ENCODE peak calls at places on chromosome 18, in seven cellular contexts. H, Q, G, I, R, C and D are unnamed samples.

GRCh38 chr18:35524236-35524635 is 26.5 kb upstream of the INO80C start:
- DNase-seq in I (no peak), C (no peak), Q (peak; percentile 23), H (no peak), G (no peak), R (no peak), D (peak; percentile 26)

GRCh38 chr18:23257686-23258565 is 122.6 kb downstream of the CABLES1 start:
- DNase-seq in G (no peak), H (no peak), C (no peak), Q (no peak), I (no peak), R (no peak), D (no peak)

GRCh38 chr18:75473316-75473715 is 45.8 kb upstream of the SMIM21 start:
- DNase-seq in R (no peak), C (no peak), Q (no peak), G (no peak), I (no peak), H (no peak), D (no peak)

GRCh38 chr18:50973367-50974126 is 5.7 kb downstream of the ELAC1 start:
- DNase-seq in C (no peak), I (peak; percentile 42), G (no peak), Q (peak; percentile 23), H (no peak), R (no peak), D (peak; percentile 67)

GRCh38 chr18:78090584-78090983 is 840.9 kb downstream of the GALR1 start:
- DNase-seq in I (no peak), H (no peak), Q (no peak), G (no peak), C (no peak), R (no peak), D (no peak)

GRCh38 chr18:45198526-45198925 is 416.8 kb upstream of the SLC14A2 start:
- DNase-seq in R (no peak), C (no peak), H (no peak), Q (no peak), G (no peak), I (no peak), D (no peak)

GRCh38 chr18:2983296-2983695 is 29.6 kb downstream of the LPIN2 start:
- DNase-seq in Q (no peak), C (no peak), I (no peak), R (no peak), H (no peak), G (no peak), D (no peak)

GRCh38 chr18:23852236-23853045 is 162.1 kb upstream of the TTC39C start:
- DNase-seq in G (no peak), I (no peak), H (no peak), C (no peak), Q (no peak), R (no peak), D (no peak)

GRCh38 chr18:46260879-46261143 is 156.6 kb downstream of the HAUS1 start:
- DNase-seq in Q (no peak), R (no peak), H (no peak), G (no peak), C (no peak), I (no peak), D (no peak)

GRCh38 chr18:21264651-21265050 is 22.6 kb downstream of the GREB1L start:
- DNase-seq in R (peak; percentile 25), H (no peak), Q (peak; percentile 24), I (peak; percentile 22), C (no peak), G (peak; percentile 8), D (no peak)

GRCh38 chr18:68406761-68407160 is 308.1 kb downstream of the TMX3 start:
- DNase-seq in R (no peak), Q (no peak), H (no peak), I (no peak), C (no peak), G (no peak), D (no peak)

GRCh38 chr18:65587491-65587890 is 163.3 kb upstream of the CDH7 start:
- DNase-seq in I (no peak), C (no peak), Q (no peak), R (no peak), H (no peak), G (no peak), D (no peak)

GRCh38 chr18:75309564-75309963 is 99.0 kb downstream of the TSHZ1 start:
- DNase-seq in G (no peak), R (no peak), H (no peak), C (no peak), I (no peak), Q (no peak), D (no peak)

GRCh38 chr18:65907281-65907680 is 156.5 kb downstream of the CDH7 start:
- DNase-seq in R (no peak), I (no peak), G (no peak), Q (no peak), C (no peak), H (no peak), D (no peak)

GRCh38 chr18:46630991-46631390 is 26.0 kb downstream of the LOXHD1 start:
- DNase-seq in R (no peak), Q (no peak), C (no peak), G (no peak), I (no peak), H (no peak), D (no peak)

DNA sequence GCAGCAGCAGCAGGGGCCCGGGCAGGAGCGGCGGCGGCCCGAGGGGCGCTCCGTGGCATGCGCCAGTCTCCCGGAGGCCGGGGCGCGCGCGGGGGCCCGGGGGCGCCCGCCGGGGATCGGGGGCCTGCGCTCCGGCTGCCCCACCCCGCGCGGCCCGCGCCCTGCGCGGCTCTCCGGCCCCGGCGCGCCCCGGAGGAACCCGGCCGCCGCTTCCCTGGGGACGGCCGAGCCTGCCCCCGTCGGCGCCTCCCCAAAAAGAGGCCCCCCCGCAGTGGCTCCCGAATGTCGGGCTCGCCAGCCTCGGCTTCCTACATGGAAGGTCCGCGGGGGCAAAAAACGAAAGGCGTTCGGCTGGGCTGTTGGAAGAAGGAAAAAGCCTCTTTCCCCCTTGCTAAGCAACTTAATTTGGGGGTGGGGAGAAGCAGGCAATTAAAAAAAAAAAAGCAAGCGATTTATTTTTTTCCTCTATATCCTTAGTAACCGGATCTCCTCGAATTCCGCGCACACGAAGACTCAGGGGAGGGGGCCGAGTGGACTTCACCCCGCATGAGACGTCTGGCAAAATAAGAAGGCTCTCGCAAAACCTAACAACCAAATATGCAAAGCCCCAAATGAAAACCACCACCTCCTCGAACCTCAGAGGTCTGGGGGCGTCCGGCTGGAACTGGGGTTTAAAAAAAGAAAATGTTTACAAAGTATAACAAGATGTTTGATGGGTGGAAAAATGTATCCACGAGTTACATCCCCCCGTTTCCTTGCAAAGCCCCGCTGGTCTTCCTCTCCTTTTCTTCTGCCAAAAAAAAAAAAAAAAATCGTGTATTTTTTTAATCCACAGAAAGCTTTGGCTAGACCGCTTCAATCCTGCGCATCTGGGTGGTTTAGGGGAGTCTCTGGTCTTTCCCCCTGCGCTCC is at the start of gene SMAD7:
- DNase-seq in I (no peak), R (no peak), C (no peak), H (peak; percentile 40), G (peak; percentile 50), Q (peak; percentile 60), D (no peak)
- H3K4me1 ChIP-seq in I (peaks cover 34% of the 10 kb centered on the region), R (peaks cover 9% of the 10 kb centered on the region), C (peaks cover 36% of the 10 kb centered on the region), H (peaks cover 51% of the 10 kb centered on the region), G (peaks cover 43% of the 10 kb centered on the region), Q (peaks cover 24% of the 10 kb centered on the region), D (peaks cover 44% of the 10 kb centered on the region)

GRCh38 chr18:55314031-55314430 is 274.0 kb downstream of the TCF4 start:
- DNase-seq in C (no peak), I (no peak), G (no peak), Q (no peak), H (no peak), R (no peak), D (no peak)
- H3K4me1 ChIP-seq in C (no peaks in the 10 kb centered on the region), I (no peaks in the 10 kb centered on the region), G (no peaks in the 10 kb centered on the region), Q (no peaks in the 10 kb centered on the region), H (peaks cover 8% of the 10 kb centered on the region), R (peaks cover 7% of the 10 kb centered on the region), D (peaks cover 89% of the 10 kb centered on the region)

GRCh38 chr18:39211461-39211860 is 1645.9 kb upstream of the CELF4 start:
- DNase-seq in C (no peak), G (no peak), I (no peak), H (no peak), Q (no peak), R (no peak), D (no peak)
- H3K4me1 ChIP-seq in C (no peaks in the 10 kb centered on the region), G (no peaks in the 10 kb centered on the region), I (no peaks in the 10 kb centered on the region), H (no peaks in the 10 kb centered on the region), Q (no peaks in the 10 kb centered on the region), R (no peaks in the 10 kb centered on the region), D (no peaks in the 10 kb centered on the region)

GRCh38 chr18:64017870-64018269 is 48.0 kb downstream of the SERPINB8 start:
- DNase-seq in Q (no peak), C (no peak), H (no peak), R (no peak), I (no peak), G (no peak), D (no peak)
- H3K4me1 ChIP-seq in Q (no peaks in the 10 kb centered on the region), C (no peaks in the 10 kb centered on the region), H (no peaks in the 10 kb centered on the region), R (no peaks in the 10 kb centered on the region), I (no peaks in the 10 kb centered on the region), G (no peaks in the 10 kb centered on the region), D (no peaks in the 10 kb centered on the region)